ENCODE peak calls at places on chromosomes 11 and 22, in five cellular contexts. M is testis, W is thoracic aorta, U is SK-N-SH, A is stomach. Y is an unnamed sample. For H3K4me1 and H3K36me3, the result is how much of the 10 kb centered on the place peaks cover.

GRCh38 chr11:61688368-61689163 is 8.4 kb downstream of the DAGLA start:
- DNase-seq in M (peak), W (no peak), U (no peak), A (peak), Y (peak)

GRCh38 chr11:127412234-127412633 is 411.7 kb upstream of the KIRREL3 start:
- DNase-seq in M (no peak), W (no peak), U (no peak), A (no peak), Y (no peak)

GRCh38 chr11:28107331-28107725 is 628 bp downstream of the KIF18A start:
- DNase-seq in M (no peak), W (no peak), U (peak), A (no peak), Y (no peak)

GRCh38 chr11:105935791-105936190 is 86.2 kb downstream of the MSANTD4 start:
- DNase-seq in M (no peak), W (no peak), U (no peak), A (no peak), Y (no peak)

GRCh38 chr11:115159122-115159665 is 345.0 kb downstream of the CADM1 start:
- DNase-seq in M (no peak), W (no peak), U (no peak), A (no peak), Y (no peak)

GRCh38 chr11:84316866-84317560 is 1030.8 kb upstream of the CCDC90B start:
- DNase-seq in M (peak), W (no peak), U (no peak), A (no peak), Y (no peak)

GRCh38 chr11:78000193-78000592 is 5.7 kb upstream of the INTS4 start:
- DNase-seq in M (peak), W (no peak), U (peak), A (peak), Y (no peak)

GRCh38 chr11:1844221-1845094 is 5.7 kb downstream of the TNNI2 start:
- DNase-seq in M (peak), W (no peak), U (peak), A (no peak), Y (no peak)

GRCh38 chr22:22710719-22711531 is 66.5 kb downstream of the GGTLC2 start:
- DNase-seq in M (peak), W (no peak), U (peak), A (peak), Y (peak)

GRCh38 chr22:27397948-27398330 is 403.6 kb downstream of the MN1 start:
- DNase-seq in M (no peak), W (no peak), U (no peak), A (peak), Y (peak)

GRCh38 chr22:38468761-38469305 is 937 bp downstream of the KDELR3 start:
- DNase-seq in M (no peak), W (no peak), U (no peak), A (no peak), Y (peak)

GRCh38 chr22:27792452-27793165 is 8.9 kb downstream of the MN1 start:
- DNase-seq in M (no peak), W (no peak), U (no peak), A (no peak), Y (no peak)

GRCh38 chr22:26354707-26355106 is 74.4 kb upstream of the ASPHD2 start:
- DNase-seq in M (no peak), W (no peak), U (no peak), A (no peak), Y (no peak)

GRCh38 chr11:62669420-62670161 is 1.9 kb upstream of the UQCC3 start:
- DNase-seq in M (no peak), W (no peak), U (no peak), A (no peak), Y (no peak)

GRCh38 chr11:2655320-2655719 is 44.5 kb downstream of the KCNQ1OT1 start:
- DNase-seq in M (no peak), W (no peak), U (no peak), A (no peak), Y (no peak)

GRCh38 chr11:57484141-57484710 is 23.9 kb downstream of the RTN4RL2 start:
- DNase-seq in M (no peak), W (no peak), U (no peak), A (no peak), Y (no peak)

GRCh38 chr11:10592331-10592730 is 23.9 kb upstream of the LYVE1 start:
- DNase-seq in M (no peak), W (no peak), U (no peak), A (no peak), Y (no peak)

GRCh38 chr11:44570411-44571155 is 5.1 kb downstream of the CD82 start:
- DNase-seq in M (no peak), W (no peak), U (peak), A (no peak), Y (no peak)
- H3K4me1 ChIP-seq in M (under half), W (under half), U (under half), A (half or more), Y (half or more)

DNA sequence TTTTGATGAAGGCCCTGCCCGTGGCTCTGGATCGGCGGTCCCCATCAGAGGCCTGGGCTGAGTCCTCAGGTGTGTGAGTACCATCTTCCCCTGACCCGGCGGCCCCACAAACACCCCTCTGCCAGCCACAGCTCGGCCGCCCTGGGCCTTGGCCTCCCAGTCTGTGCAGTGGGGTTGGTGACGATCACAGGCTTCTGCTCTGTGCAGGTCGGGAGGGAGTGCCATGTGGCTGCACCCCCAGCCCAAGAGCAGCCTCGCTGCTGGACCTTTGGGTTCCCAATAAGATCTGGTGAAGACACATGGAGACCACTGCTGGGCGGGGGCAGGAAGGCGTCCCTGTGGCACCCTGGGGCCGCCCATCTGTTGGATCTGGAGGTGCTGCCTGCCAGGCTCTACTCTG is 47.1 kb upstream of the PPARA start:
- DNase-seq in M (no peak), W (no peak), U (no peak), A (no peak), Y (no peak)
- H3K36me3 ChIP-seq in M (under half), W (under half), U (half or more), A (half or more), Y (half or more)

GRCh38 chr11:110886241-110886640 is 174.0 kb upstream of the ARHGAP20 start:
- DNase-seq in M (no peak), W (no peak), U (no peak), A (no peak), Y (no peak)

GRCh38 chr11:110878513-110878912 is 166.3 kb upstream of the ARHGAP20 start:
- DNase-seq in M (no peak), W (no peak), U (no peak), A (no peak), Y (no peak)

DNA sequence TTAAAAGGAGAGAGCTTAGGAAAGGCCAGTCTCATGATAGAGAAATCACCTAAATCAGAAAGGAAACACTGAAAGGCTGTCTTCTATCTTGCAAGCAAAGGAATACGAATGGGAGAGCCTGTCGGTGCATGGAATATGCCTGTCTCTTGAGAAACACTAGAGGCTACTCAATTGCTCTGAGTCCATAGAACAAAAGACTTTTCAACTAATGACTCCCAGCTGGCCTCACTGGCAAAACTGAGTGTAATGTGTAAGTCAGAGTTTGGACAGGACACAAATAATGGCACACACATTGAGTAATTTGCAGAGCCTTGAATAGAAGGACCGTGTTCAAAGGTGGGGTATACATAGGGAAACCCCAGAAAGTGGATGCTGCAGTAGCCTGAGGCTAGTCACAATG is 171.0 kb upstream of the ARHGAP20 start:
- DNase-seq in M (no peak), W (no peak), U (no peak), A (no peak), Y (no peak)
- TF ChIP-seq CTCF in M (no peak), W (no peak), U (no peak), A (no peak), Y (no peak)

DNA sequence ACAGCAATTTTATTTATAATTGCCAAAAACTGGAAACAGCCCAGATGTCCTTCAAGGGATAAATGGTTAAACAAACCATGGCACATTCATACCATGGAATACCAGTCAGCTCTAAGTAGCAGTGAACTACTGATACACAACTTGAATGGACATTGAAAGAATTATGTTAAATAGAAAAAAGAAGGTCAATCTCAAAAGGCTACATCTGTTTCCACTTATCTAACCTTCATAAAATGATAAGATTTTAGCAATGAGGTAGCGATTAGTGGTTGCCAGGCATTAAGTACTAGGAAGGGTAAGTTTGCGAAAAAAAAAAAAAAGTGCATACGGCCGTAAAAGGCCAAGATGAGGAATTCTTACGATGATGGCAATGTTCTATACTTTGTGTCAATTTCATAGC is 738.7 kb upstream of the ANO3 start:
- DNase-seq in M (no peak), W (no peak), U (peak), A (no peak), Y (no peak)
- H3K4me1 ChIP-seq in M (under half), W (under half), U (under half), A (under half), Y (under half)

GRCh38 chr22:17817511-17818065 is 43.3 kb upstream of the BID start:
- DNase-seq in M (no peak), W (no peak), U (no peak), A (no peak), Y (no peak)
- H3K36me3 ChIP-seq in M (under half), W (half or more), U (under half), A (half or more), Y (half or more)

GRCh38 chr11:73762732-73763131 is 1.9 kb upstream of the RAB6A start:
- DNase-seq in M (no peak), W (no peak), U (no peak), A (no peak), Y (no peak)

GRCh38 chr11:73760066-73760679 is 701 bp downstream of the RAB6A start:
- DNase-seq in M (peak), W (peak), U (peak), A (peak), Y (peak)

GRCh38 chr11:73759520-73760065 is 1.3 kb downstream of the RAB6A start:
- DNase-seq in M (no peak), W (no peak), U (peak), A (no peak), Y (no peak)

GRCh38 chr11:73761403-73761945 is 600 bp upstream of the RAB6A start:
- DNase-seq in M (no peak), W (no peak), U (no peak), A (no peak), Y (no peak)

GRCh38 chr11:73760680-73761402 is at the start of gene RAB6A:
- DNase-seq in M (peak), W (peak), U (peak), A (peak), Y (peak)
- TF ChIP-seq CTCF in M (peak), W (peak), U (peak), A (no peak), Y (peak)

GRCh38 chr11:125175166-125175565 is 10.6 kb downstream of the PKNOX2 start:
- DNase-seq in M (no peak), W (no peak), U (no peak), A (no peak), Y (no peak)

GRCh38 chr11:125174686-125175085 is 10.1 kb downstream of the PKNOX2 start:
- DNase-seq in M (no peak), W (no peak), U (no peak), A (no peak), Y (no peak)

GRCh38 chr11:125175896-125176575 is 11.5 kb downstream of the PKNOX2 start:
- DNase-seq in M (no peak), W (no peak), U (no peak), A (no peak), Y (peak)

GRCh38 chr11:125179346-125179745 is 14.8 kb downstream of the PKNOX2 start:
- DNase-seq in M (no peak), W (no peak), U (no peak), A (no peak), Y (peak)

DNA sequence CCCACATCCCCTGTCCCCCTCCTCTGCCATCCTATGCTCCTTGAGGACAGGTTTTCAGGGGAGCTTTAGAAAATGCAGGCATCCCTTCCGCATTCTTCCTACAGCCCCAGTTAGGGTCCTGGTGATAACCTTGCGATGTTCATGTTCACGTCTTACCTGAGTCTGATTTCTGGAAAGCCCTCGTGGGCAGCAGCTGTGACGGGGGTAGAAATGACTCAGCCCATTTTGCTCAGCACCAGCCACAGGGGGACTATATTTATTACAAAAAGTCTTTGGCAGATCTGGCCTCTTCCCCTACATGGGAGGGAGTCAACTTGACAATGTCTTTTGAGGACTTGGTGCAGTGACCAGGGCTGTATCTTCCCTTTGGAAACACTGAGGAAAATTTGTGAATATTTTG is 12.3 kb downstream of the PKNOX2 start:
- DNase-seq in M (no peak), W (no peak), U (no peak), A (no peak), Y (no peak)
- H3K4me1 ChIP-seq in M (under half), W (under half), U (under half), A (under half), Y (under half)

DNA sequence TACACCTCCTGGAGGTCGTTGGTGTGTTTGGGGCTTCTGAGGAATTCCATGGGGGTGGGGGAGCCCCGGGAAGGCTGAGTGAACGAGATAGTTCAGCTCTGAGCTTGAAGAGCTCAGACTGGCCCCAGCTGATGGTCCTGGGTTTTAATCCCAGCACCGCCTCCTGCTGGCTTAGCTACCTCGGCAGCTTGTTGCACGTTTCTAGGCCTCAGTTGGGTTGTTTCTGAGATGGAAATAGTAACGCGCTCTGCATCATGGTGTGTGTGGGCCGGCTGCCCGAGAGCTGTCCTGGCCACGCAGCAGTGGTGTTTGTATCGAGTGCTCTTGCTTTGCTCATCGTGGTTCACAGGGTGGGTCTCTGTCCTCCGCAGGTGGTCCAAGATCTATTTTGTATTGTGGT is 37.4 kb downstream of the TPCN2 start:
- DNase-seq in M (peak), W (no peak), U (no peak), A (no peak), Y (no peak)
- H3K36me3 ChIP-seq in M (under half), W (under half), U (under half), A (half or more), Y (half or more)

GRCh38 chr22:44990328-44990727 is 19.5 kb downstream of the PHF21B start:
- DNase-seq in M (no peak), W (no peak), U (no peak), A (no peak), Y (no peak)

GRCh38 chr22:44991218-44991617 is 18.6 kb downstream of the PHF21B start:
- DNase-seq in M (no peak), W (no peak), U (no peak), A (no peak), Y (no peak)

GRCh38 chr22:44990810-44991209 is 19.0 kb downstream of the PHF21B start:
- DNase-seq in M (no peak), W (no peak), U (no peak), A (no peak), Y (no peak)

GRCh38 chr22:44994399-44995281 is 15.2 kb downstream of the PHF21B start:
- DNase-seq in M (no peak), W (no peak), U (peak), A (no peak), Y (no peak)

DNA sequence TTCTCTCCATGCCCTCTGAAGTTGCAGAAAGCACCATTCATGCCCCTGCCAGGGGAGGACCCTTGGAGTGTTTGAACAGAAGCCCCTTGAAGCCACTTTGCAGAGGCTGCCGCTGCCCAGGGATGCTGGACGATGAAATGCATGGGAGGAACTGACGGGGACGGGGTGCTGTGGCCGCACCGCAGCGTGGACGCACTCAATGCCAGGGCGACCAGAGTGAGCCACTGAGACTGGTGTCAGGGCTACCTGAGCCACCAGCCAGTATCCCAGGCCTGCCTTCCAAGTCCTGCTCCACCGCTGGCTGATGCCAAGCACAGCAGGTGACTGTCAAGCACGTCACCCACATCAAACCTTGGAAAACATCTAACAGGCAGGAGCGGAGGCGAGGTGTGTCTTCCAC is 17.6 kb downstream of the PHF21B start:
- DNase-seq in M (no peak), W (no peak), U (no peak), A (no peak), Y (no peak)
- TF ChIP-seq CTCF in M (no peak), W (no peak), U (no peak), A (no peak), Y (no peak)

GRCh38 chr11:128544625-128545024 is 42.7 kb downstream of the ETS1 start:
- DNase-seq in M (no peak), W (no peak), U (no peak), A (no peak), Y (no peak)
- H3K4me1 ChIP-seq in M (under half), W (under half), U (under half), A (under half), Y (under half)